ENCODE peak calls at places on chromosomes 12 and 14, in eight cellular contexts. T, P, E, R, Y, O, F and X are unnamed samples.

GRCh38 chr12:6328045-6328779 is 13.7 kb downstream of the TNFRSF1A start:
- DNase-seq in R (no peak), T (no peak), Y (no peak), P (no peak), O (no peak), E (no peak), F (no peak), X (no peak)

GRCh38 chr12:113164014-113164413 is 14.5 kb downstream of the CFAP73 start:
- DNase-seq in F (no peak), P (no peak), E (no peak), Y (no peak), T (no peak), R (no peak), O (no peak), X (no peak)

GRCh38 chr12:119988440-119988787 is 622 bp upstream of the BICDL1 start:
- DNase-seq in R (peak; percentile 29), O (no peak), P (no peak), E (peak; percentile 31), T (no peak), F (no peak), Y (no peak), X (peak; percentile 30)

GRCh38 chr12:48454675-48455074 is 17.7 kb upstream of the ANP32D start:
- DNase-seq in O (peak; percentile 46), R (peak; percentile 47), T (no peak), Y (no peak), E (peak; percentile 71), F (no peak), P (no peak), X (peak; percentile 75)

GRCh38 chr14:68965261-68965761 is 13.8 kb downstream of the ACTN1 start:
- DNase-seq in E (no peak), Y (peak; percentile 72), T (no peak), R (no peak), F (no peak), P (no peak), O (no peak), X (no peak)

GRCh38 chr12:130775953-130776856 is 60.1 kb upstream of the RIMBP2 start:
- DNase-seq in E (peak; percentile 84), F (peak; percentile 43), R (peak; percentile 80), O (peak; percentile 80), P (no peak), T (no peak), Y (peak; percentile 82), X (peak; percentile 82)

GRCh38 chr12:94722664-94723063 is 72.3 kb upstream of the TMCC3 start:
- DNase-seq in O (no peak), F (no peak), Y (no peak), R (no peak), P (no peak), T (no peak), E (no peak), X (no peak)

GRCh38 chr14:73736842-73737241 is 22.7 kb upstream of the PNMA1 start:
- DNase-seq in P (no peak), R (no peak), O (peak; percentile 2), Y (no peak), T (no peak), F (no peak), E (no peak), X (no peak)

GRCh38 chr14:61126083-61126962 is 145.3 kb downstream of the SLC38A6 start:
- DNase-seq in E (no peak), T (no peak), O (no peak), F (no peak), R (no peak), Y (no peak), P (no peak), X (no peak)

GRCh38 chr12:43711348-43711747 is 47.2 kb downstream of the PUS7L start:
- DNase-seq in Y (no peak), T (no peak), F (no peak), E (no peak), R (no peak), O (no peak), P (no peak), X (peak; percentile 31)

GRCh38 chr14:97306133-97306784 is 509.1 kb downstream of the VRK1 start:
- DNase-seq in E (no peak), P (no peak), T (no peak), O (no peak), R (no peak), F (no peak), Y (no peak), X (no peak)

GRCh38 chr14:64760146-64760755 is 56.0 kb downstream of the PLEKHG3 start:
- DNase-seq in P (peak; percentile 75), E (peak; percentile 56), O (peak; percentile 68), R (peak; percentile 29), Y (peak; percentile 71), T (no peak), F (peak; percentile 61), X (peak; percentile 71)

GRCh38 chr12:14854586-14855163 is 11.3 kb upstream of the ART4 start:
- DNase-seq in E (no peak), R (peak; percentile 27), T (no peak), Y (no peak), O (no peak), F (no peak), P (no peak), X (peak; percentile 82)

GRCh38 chr14:26252176-26252575 is 345.7 kb downstream of the NOVA1 start:
- DNase-seq in P (no peak), O (no peak), R (no peak), Y (no peak), E (no peak), T (no peak), F (no peak), X (no peak)

DNA sequence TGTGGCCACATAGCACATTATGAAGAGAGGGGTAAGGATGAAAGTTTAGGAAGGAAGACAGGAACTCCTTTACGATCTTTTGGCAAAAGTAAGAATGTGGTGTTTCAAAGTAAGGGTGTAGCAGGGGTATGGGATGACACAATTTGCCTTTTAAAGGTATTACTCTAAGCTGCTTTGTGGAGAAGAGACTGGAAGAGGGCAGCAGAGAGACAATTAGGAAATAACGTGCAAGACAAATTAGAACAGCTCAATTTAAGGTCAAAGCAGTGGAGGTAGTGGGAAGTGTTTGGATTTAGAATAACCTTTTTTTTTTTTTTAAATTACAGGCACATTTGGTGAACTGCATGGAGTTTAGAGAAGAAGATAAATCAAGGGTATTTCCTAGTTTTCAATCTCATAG is 342.6 kb downstream of the NOVA1 start:
- DNase-seq in E (peak; percentile 70), Y (no peak), P (no peak), R (peak; percentile 0), F (no peak), T (no peak), O (peak; percentile 27), X (peak; percentile 37)
- TF ChIP-seq CTCF in E (peak; percentile 59), Y (no peak), P (peak; percentile 13), R (peak; percentile 28), F (no peak), T (peak; percentile 24), O (peak; percentile 52), X (peak; percentile 42)

GRCh38 chr12:114684098-114684869 is at the start of gene TBX3:
- DNase-seq in F (peak; percentile 16), O (peak; percentile 99), E (peak; percentile 99), P (peak; percentile 85), R (peak; percentile 100), T (peak; percentile 93), Y (peak; percentile 88), X (peak; percentile 100)
- TF ChIP-seq CTCF in F (no peak), O (peak; percentile 58), E (peak; percentile 49), P (peak; percentile 48), R (peak; percentile 84), T (peak; percentile 71), Y (peak; percentile 54), X (peak; percentile 44)

DNA sequence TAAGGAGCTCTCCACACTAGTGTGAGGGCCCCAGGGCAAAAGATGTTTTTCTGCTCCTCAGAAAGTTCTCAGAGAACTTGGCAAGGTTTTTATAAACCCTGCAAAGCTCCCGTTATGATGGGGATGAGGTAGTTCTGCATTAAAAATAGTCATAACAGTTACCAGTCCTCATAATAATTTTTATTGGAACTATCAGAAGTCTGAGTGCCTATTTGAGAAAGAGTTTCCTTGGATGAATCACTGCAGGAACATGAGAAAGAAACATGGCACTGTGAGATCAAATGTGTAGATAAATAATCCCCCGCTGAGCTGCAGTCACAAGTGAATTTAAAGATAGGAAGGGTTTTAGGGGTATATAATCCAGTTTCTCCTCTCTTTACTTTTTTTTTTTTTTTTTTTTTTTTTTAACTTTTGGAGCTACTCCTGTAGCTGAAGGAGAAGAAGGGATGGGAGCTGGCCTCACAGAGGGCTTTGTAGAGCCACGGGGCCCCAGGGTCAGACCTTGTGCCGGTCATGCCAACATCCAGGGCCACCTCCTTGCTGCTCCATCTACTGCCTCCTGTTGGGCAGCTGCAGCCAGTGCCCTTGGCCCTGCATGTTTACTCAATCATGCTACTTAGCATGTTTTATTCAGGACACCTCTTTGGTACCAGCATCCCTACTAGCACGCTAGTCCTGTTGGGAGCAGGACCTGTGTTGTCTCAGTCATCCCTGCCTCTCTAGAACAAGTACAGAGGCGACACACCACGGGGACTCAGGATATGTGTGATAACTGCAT is 39.5 kb downstream of the EVL start:
- DNase-seq in Y (no peak), O (no peak), E (peak; percentile 20), P (no peak), F (no peak), R (peak; percentile 53), T (no peak), X (peak; percentile 80)
- TF ChIP-seq CTCF in Y (no peak), O (no peak), E (no peak), P (no peak), F (no peak), R (peak; percentile 29), T (no peak), X (no peak)

GRCh38 chr12:52389313-52390207 is 4.1 kb upstream of the KRT84 start:
- DNase-seq in T (no peak), R (peak; percentile 8), O (peak; percentile 33), P (no peak), E (peak; percentile 50), Y (no peak), F (no peak), X (no peak)

GRCh38 chr12:52387859-52388258 is 2.4 kb upstream of the KRT84 start:
- DNase-seq in P (no peak), Y (no peak), E (no peak), F (no peak), O (no peak), R (no peak), T (no peak), X (no peak)

GRCh38 chr12:52391618-52392002 is 6.2 kb upstream of the KRT84 start:
- DNase-seq in F (no peak), T (peak; percentile 78), Y (no peak), R (no peak), E (peak; percentile 20), O (peak; percentile 49), P (no peak), X (no peak)

GRCh38 chr12:52392465-52393007 is 7.1 kb upstream of the KRT84 start:
- DNase-seq in F (no peak), P (no peak), O (no peak), R (no peak), E (no peak), Y (no peak), T (no peak), X (no peak)

DNA sequence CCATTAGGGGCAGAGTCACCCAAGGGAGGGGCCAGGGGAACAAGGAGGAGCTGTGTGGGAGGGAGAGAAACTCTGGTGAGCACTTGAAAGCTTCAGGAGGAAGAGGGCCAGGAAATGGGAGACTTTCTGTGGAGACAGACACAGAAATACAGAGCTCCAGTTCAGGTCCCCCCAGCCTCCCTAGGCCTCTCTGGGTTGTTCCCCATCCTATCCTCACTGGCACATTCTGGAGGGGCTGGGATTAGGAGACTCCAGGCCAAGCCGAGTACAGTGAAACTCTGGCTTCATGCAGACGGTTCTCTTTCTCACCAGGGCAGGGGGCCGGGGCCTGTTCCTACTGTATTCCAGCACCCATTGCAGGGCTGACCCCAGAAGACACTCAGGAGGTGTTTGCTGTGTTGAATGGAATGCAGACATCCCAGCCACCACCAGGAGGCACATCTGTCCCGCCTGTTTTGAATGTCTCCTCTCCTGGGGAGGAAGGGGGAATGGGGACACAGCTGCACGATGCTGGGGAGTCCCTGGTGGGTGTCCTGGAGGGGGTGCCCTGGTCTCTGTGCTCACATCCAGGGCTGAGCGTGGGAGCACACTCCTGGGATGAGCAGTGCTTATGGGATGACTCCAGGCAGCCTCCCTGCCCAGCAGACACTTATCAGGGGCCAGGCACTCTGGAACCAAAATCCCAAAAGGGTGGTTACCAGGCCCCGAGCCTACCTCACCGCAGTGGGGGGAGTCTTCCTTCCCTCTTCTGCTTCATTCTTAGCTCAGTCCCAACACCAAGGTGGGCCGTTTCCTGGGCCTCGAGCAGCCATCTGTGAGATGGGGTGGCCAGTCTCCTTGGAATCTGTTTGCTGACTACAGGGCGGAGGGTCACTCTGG is 5.5 kb upstream of the KRT84 start:
- DNase-seq in R (no peak), O (peak; percentile 39), E (peak; percentile 50), Y (peak; percentile 41), F (no peak), P (no peak), T (no peak), X (peak; percentile 19)
- TF ChIP-seq CTCF in R (peak; percentile 85), O (peak; percentile 63), E (peak; percentile 78), Y (peak; percentile 74), F (no peak), P (peak; percentile 35), T (peak; percentile 53), X (peak; percentile 71)